ENCODE peak calls at places on chromosome 5, in seven cellular contexts. L is Caco-2; G is ureter; N is gastrocnemius medialis; B is frontal cortex; K is stimulated activated CD4-positive, alpha-beta T cell treated with anti-CD3 and anti-CD28 coated beads, Interleukin-2, amount 100 ng/mL, for 48 hours; E is GM12865. X is an unnamed sample.

GRCh38 chr5:58764199-58764598 is 181.3 kb downstream of the RAB3C start:
- DNase-seq in L (no peak), B (no peak), K (no peak), N (no peak), G (no peak), E (no peak), X (no peak)

GRCh38 chr5:156380846-156381245 is 53.9 kb downstream of the SGCD start:
- DNase-seq in G (no peak), B (no peak), K (no peak), L (no peak), E (no peak), N (no peak), X (no peak)

GRCh38 chr5:175855041-175855720 is 16.2 kb upstream of the CPLX2 start:
- DNase-seq in B (no peak), N (no peak), K (no peak), E (no peak), L (no peak), G (no peak), X (no peak)

GRCh38 chr5:56313596-56313995 is 80.5 kb upstream of the ANKRD55 start:
- DNase-seq in B (no peak), E (no peak), K (no peak), N (no peak), L (no peak), G (no peak), X (no peak)

GRCh38 chr5:139698461-139699146 is 50.5 kb downstream of the CXXC5 start:
- DNase-seq in L (no peak), N (no peak), K (no peak), B (peak), G (peak), E (peak), X (peak)

GRCh38 chr5:173726848-173727557 is 110.6 kb upstream of the BOD1 start:
- DNase-seq in L (no peak), K (no peak), E (no peak), N (no peak), B (no peak), G (no peak), X (no peak)

GRCh38 chr5:19977069-19977468 is 10.9 kb downstream of the CDH18 start:
- DNase-seq in B (no peak), N (no peak), G (no peak), K (no peak), E (no peak), L (no peak), X (no peak)

GRCh38 chr5:134091626-134092121 is 22.8 kb upstream of the TCF7 start:
- DNase-seq in B (no peak), G (no peak), K (no peak), L (no peak), N (no peak), E (no peak), X (no peak)

GRCh38 chr5:140573683-140574082 is 9.1 kb downstream of the SLC35A4 start:
- DNase-seq in N (no peak), E (no peak), L (no peak), B (no peak), G (no peak), K (no peak), X (no peak)

GRCh38 chr5:160379485-160379884 is 9.1 kb upstream of the C1QTNF2 start:
- DNase-seq in E (no peak), L (no peak), B (no peak), N (no peak), K (no peak), G (no peak), X (no peak)

GRCh38 chr5:39199335-39199734 is 20.0 kb downstream of the FYB1 start:
- DNase-seq in L (no peak), K (no peak), E (no peak), G (no peak), B (no peak), N (no peak), X (no peak)

GRCh38 chr5:180970875-180971274 is 17.8 kb upstream of the BTNL3 start:
- DNase-seq in B (no peak), G (no peak), K (no peak), E (no peak), N (no peak), L (no peak), X (no peak)

GRCh38 chr5:135318037-135318436 is 81.0 kb downstream of the MACROH2A1 start:
- DNase-seq in N (no peak), E (no peak), L (no peak), K (no peak), G (peak), B (no peak), X (peak)